ENCODE peak calls at places on chromosome 22, in eight cellular contexts. Q, L, Z, H, V, A, E and R are unnamed samples.

GRCh38 chr22:24434472-24435322 is 7.3 kb downstream of the ADORA2A start:
- DNase-seq in Q (peak), L (peak), Z (peak), H (no peak), V (no peak), A (no peak), E (no peak), R (peak)

GRCh38 chr22:31818481-31819392 is 64.9 kb downstream of the DEPDC5 start:
- DNase-seq in Q (no peak), L (no peak), Z (no peak), H (no peak), V (no peak), A (no peak), E (peak), R (no peak)

GRCh38 chr22:45090364-45090960 is 73.3 kb upstream of the NUP50 start:
- DNase-seq in Q (no peak), L (no peak), Z (no peak), H (no peak), V (no peak), A (peak), E (no peak), R (no peak)

GRCh38 chr22:46471901-46472721 is 65.3 kb downstream of the CELSR1 start:
- DNase-seq in Q (no peak), L (no peak), Z (no peak), H (no peak), V (no peak), A (no peak), E (peak), R (no peak)

GRCh38 chr22:49567894-49568750 is 259.6 kb downstream of the BRD1 start:
- DNase-seq in Q (no peak), L (no peak), Z (no peak), H (no peak), V (no peak), A (no peak), E (no peak), R (no peak)

GRCh38 chr22:20449819-20450550 is 12.4 kb upstream of the SCARF2 start:
- DNase-seq in Q (no peak), L (no peak), Z (no peak), H (no peak), V (no peak), A (no peak), E (no peak), R (no peak)

GRCh38 chr22:21779444-21779843 is 43.9 kb upstream of the YPEL1 start:
- DNase-seq in Q (no peak), L (no peak), Z (no peak), H (no peak), V (no peak), A (no peak), E (no peak), R (no peak)

GRCh38 chr22:30514252-30514651 is 8.8 kb upstream of the SEC14L4 start:
- DNase-seq in Q (no peak), L (no peak), Z (no peak), H (no peak), V (no peak), A (no peak), E (no peak), R (no peak)

GRCh38 chr22:22712092-22712658 is 67.8 kb downstream of the GGTLC2 start:
- DNase-seq in Q (no peak), L (no peak), Z (no peak), H (no peak), V (no peak), A (no peak), E (no peak), R (no peak)

GRCh38 chr22:17536269-17536668 is 27.0 kb upstream of the SLC25A18 start:
- DNase-seq in Q (no peak), L (no peak), Z (no peak), H (peak), V (no peak), A (no peak), E (no peak), R (no peak)

GRCh38 chr22:30675436-30675835 is 7.8 kb upstream of the DUSP18 start:
- DNase-seq in Q (no peak), L (no peak), Z (no peak), H (no peak), V (peak), A (no peak), E (no peak), R (no peak)

GRCh38 chr22:49951986-49952896 is 8.3 kb upstream of the PIM3 start:
- DNase-seq in Q (no peak), L (no peak), Z (no peak), H (peak), V (no peak), A (no peak), E (peak), R (no peak)

GRCh38 chr22:28935713-28936112 is 52.3 kb downstream of the ZNRF3 start:
- DNase-seq in Q (no peak), L (no peak), Z (no peak), H (no peak), V (no peak), A (no peak), E (no peak), R (no peak)

GRCh38 chr22:32311551-32312071 is 46.1 kb upstream of the RFPL3 start:
- DNase-seq in Q (no peak), L (no peak), Z (no peak), H (no peak), V (no peak), A (no peak), E (no peak), R (no peak)

GRCh38 chr22:40009231-40009769 is 14.5 kb downstream of the FAM83F start:
- DNase-seq in Q (no peak), L (no peak), Z (no peak), H (peak), V (no peak), A (no peak), E (peak), R (no peak)

GRCh38 chr22:31683181-31684105 is 21.4 kb upstream of the PISD start:
- DNase-seq in Q (no peak), L (no peak), Z (no peak), H (no peak), V (no peak), A (no peak), E (no peak), R (no peak)

GRCh38 chr22:48719978-48720661 is 1107.6 kb downstream of the BRD1 start:
- DNase-seq in Q (no peak), L (no peak), Z (no peak), H (no peak), V (no peak), A (no peak), E (no peak), R (no peak)